ENCODE peak calls at places on chromosomes 11 and 22, in six cellular contexts. Y, F, D, H, A and R are unnamed samples.
A peak's percentile ranks its signal among the peaks of the same experiment; 100 is the strongest.

GRCh38 chr11:14308114-14308896 is 50.7 kb downstream of the RRAS2 start:
- DNase-seq in F (peak; percentile 32), D (peak; percentile 12), A (no peak), Y (peak; percentile 50), H (peak; percentile 48), R (peak; percentile 64)

GRCh38 chr11:86811637-86812321 is 11.4 kb downstream of the PRSS23 start:
- DNase-seq in A (no peak), Y (no peak), F (no peak), H (no peak), D (peak; percentile 76), R (peak; percentile 54)

GRCh38 chr11:60786811-60787567 is 1.9 kb downstream of the MS4A10 start:
- DNase-seq in D (no peak), H (no peak), Y (no peak), A (no peak), F (no peak), R (no peak)

GRCh38 chr22:19105867-19106802 is 16.1 kb downstream of the DGCR2 start:
- DNase-seq in F (peak; percentile 57), A (no peak), D (no peak), Y (no peak), H (peak; percentile 64), R (peak; percentile 51)

GRCh38 chr11:69443968-69444364 is 37.5 kb upstream of the LINC01488 start:
- DNase-seq in H (no peak), D (no peak), A (no peak), F (no peak), Y (no peak), R (no peak)

GRCh38 chr11:133902506-133902905 is 54.3 kb downstream of the IGSF9B start:
- DNase-seq in A (no peak), H (no peak), F (no peak), Y (no peak), D (no peak), R (no peak)

GRCh38 chr22:31124811-31125465 is 2.2 kb downstream of the INPP5J start:
- DNase-seq in H (no peak), A (no peak), D (no peak), F (peak; percentile 68), Y (no peak), R (no peak)

GRCh38 chr11:78698612-78699011 is 123.9 kb upstream of the NARS2 start:
- DNase-seq in A (no peak), Y (no peak), D (no peak), F (no peak), H (no peak), R (no peak)

GRCh38 chr22:37498289-37498909 is 12.2 kb upstream of the MFNG start:
- DNase-seq in A (peak; percentile 15), F (peak; percentile 90), Y (peak; percentile 50), H (peak; percentile 84), D (no peak), R (peak; percentile 92)

GRCh38 chr11:45934580-45935318 is 12.3 kb downstream of the LARGE2 start:
- DNase-seq in F (no peak), H (no peak), Y (no peak), A (no peak), D (no peak), R (no peak)

GRCh38 chr11:18749681-18750319 is 23.8 kb upstream of the IGSF22 start:
- DNase-seq in H (no peak), Y (peak; percentile 25), F (peak; percentile 38), A (no peak), D (no peak), R (peak; percentile 47)

GRCh38 chr11:74142624-74143023 is 28.2 kb downstream of the C2CD3 start:
- DNase-seq in H (no peak), Y (no peak), D (no peak), F (no peak), A (no peak), R (no peak)

GRCh38 chr11:2930705-2931415 is 1.6 kb upstream of the PHLDA2 start:
- DNase-seq in D (peak; percentile 86), H (peak; percentile 77), Y (peak; percentile 68), F (peak; percentile 84), A (peak; percentile 16), R (peak; percentile 94)

GRCh38 chr22:41324818-41325528 is 23.6 kb downstream of the ZC3H7B start:
- DNase-seq in A (no peak), D (no peak), H (no peak), F (no peak), Y (no peak), R (no peak)

GRCh38 chr11:115377882-115378296 is 126.3 kb downstream of the CADM1 start:
- DNase-seq in F (no peak), Y (peak; percentile 91), A (no peak), H (no peak), D (no peak), R (no peak)

GRCh38 chr11:66607126-66607834 is 9.2 kb upstream of the RBM14 start:
- DNase-seq in Y (peak; percentile 82), D (no peak), H (no peak), F (no peak), A (no peak), R (no peak)

GRCh38 chr11:2777871-2778629 is 78.3 kb upstream of the KCNQ1OT1 start:
- DNase-seq in D (no peak), A (no peak), Y (no peak), F (peak; percentile 66), H (peak; percentile 57), R (no peak)

GRCh38 chr11:114304969-114305368 is 8.8 kb downstream of the NNMT start:
- DNase-seq in H (no peak), F (no peak), Y (no peak), D (no peak), A (no peak), R (no peak)

GRCh38 chr11:78189851-78190250 is 1.1 kb downstream of the USP35 start:
- DNase-seq in D (no peak), H (no peak), Y (no peak), A (no peak), F (no peak), R (no peak)

GRCh38 chr11:91850533-91851305 is 373.9 kb upstream of the FAT3 start:
- DNase-seq in H (no peak), F (no peak), Y (no peak), D (no peak), A (no peak), R (peak; percentile 10)

GRCh38 chr22:36285017-36285416 is 32.1 kb downstream of the APOL1 start:
- DNase-seq in A (no peak), H (no peak), F (no peak), D (no peak), Y (no peak), R (no peak)

GRCh38 chr22:41223535-41223934 is 17.2 kb downstream of the CHADL start:
- DNase-seq in F (no peak), D (no peak), A (no peak), H (no peak), Y (peak; percentile 59), R (no peak)

GRCh38 chr22:49119551-49119952 is 708.1 kb downstream of the BRD1 start:
- DNase-seq in A (no peak), F (no peak), Y (no peak), H (no peak), D (no peak), R (no peak)

GRCh38 chr11:7514099-7514725 is 413 bp downstream of the PPFIBP2 start:
- DNase-seq in A (no peak), H (no peak), D (no peak), F (no peak), Y (no peak), R (peak; percentile 38)

GRCh38 chr22:30250713-30251267 is 4.2 kb upstream of the LIF start:
- DNase-seq in F (peak; percentile 55), H (no peak), A (no peak), D (no peak), Y (no peak), R (no peak)

GRCh38 chr22:39431216-39431801 is 25.5 kb upstream of the MGAT3 start:
- DNase-seq in D (no peak), Y (no peak), A (no peak), H (no peak), F (no peak), R (no peak)

GRCh38 chr22:44037519-44038370 is 13.6 kb downstream of the PARVB start:
- DNase-seq in H (no peak), D (peak; percentile 69), F (no peak), A (no peak), Y (no peak), R (no peak)
- H2AFZ ChIP-seq in H (no peak overlapping the region), D (no peak overlapping the region), F (no peak overlapping the region), A (no peak overlapping the region), Y (no peak overlapping the region), R (no peak overlapping the region)

GRCh38 chr11:68353118-68353517 is 40.7 kb downstream of the LRP5 start:
- DNase-seq in F (peak; percentile 26), Y (no peak), D (no peak), A (no peak), H (no peak), R (no peak)

GRCh38 chr11:68354181-68354872 is 41.9 kb downstream of the LRP5 start:
- DNase-seq in A (no peak), H (no peak), D (peak; percentile 80), Y (no peak), F (no peak), R (peak; percentile 46)

GRCh38 chr11:68352591-68352990 is 40.2 kb downstream of the LRP5 start:
- DNase-seq in H (no peak), F (peak; percentile 29), Y (no peak), A (no peak), D (no peak), R (no peak)

GRCh38 chr11:68355471-68355870 is 43.1 kb downstream of the LRP5 start:
- DNase-seq in A (no peak), D (no peak), F (no peak), Y (no peak), H (no peak), R (no peak)

GRCh38 chr11:68353669-68354068 is 41.3 kb downstream of the LRP5 start:
- DNase-seq in A (no peak), H (no peak), D (no peak), F (peak; percentile 29), Y (no peak), R (no peak)
- H3K4me2 ChIP-seq in A (no peak overlapping the region), H (no peak overlapping the region), D (peak overlapping the region; percentile 82), F (peak overlapping the region; percentile 64), Y (no peak overlapping the region), R (no peak overlapping the region)

DNA sequence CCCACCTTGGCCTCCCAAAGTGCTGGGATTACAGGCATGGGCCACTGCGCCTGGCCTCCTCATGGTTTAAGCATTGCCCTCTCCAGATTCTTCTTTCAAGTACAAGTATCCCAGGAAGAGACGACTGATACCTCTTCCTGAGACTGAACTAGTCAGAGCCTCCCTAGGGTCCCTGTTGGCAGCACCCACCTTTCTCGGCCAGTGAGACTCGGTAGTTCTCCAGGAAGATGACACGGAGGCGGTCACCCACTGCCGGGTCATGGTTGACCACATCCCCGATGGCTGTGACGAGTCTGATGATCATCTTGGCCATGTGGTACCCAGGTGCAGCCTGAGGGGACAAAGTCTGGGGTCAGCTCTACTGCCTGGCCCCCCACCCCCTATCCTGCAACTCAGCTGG is 7.2 kb upstream of the RASGRP2 start:
- DNase-seq in Y (no peak), H (no peak), A (no peak), F (no peak), D (no peak), R (no peak)
- TF ChIP-seq REST in Y (no peak), H (no peak), A (no peak), F (no peak), D (no peak), R (no peak)

DNA sequence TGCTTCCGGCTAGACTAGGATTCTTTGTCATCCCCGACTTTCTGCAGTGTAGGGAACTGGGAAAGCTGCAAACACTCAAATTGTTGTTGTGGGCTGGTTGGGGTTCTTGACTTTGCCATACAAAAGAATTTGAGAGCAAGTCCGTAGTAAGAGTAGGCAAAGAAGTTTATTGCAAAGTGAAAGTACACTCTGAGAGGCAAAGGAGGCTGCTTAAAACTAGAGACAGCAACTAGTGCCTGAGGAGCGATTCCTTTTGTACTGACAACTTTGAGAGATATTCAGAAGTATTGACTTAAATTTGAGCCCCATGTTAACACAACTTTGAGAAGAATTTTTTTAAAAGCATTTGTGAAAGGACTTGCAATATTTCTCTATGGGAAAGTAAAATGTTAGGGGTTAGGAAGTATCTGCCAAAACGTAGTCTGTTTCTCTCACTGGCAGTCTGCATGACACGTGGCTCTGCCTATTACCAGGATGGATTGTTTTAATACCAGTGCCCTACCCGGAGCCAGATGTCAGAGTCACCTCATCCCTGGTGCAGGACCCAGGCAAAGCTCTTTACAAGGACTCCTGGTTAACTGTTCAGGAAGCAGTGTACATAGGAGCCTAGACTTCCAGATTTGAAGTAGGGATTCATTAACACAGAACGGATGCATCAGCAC is 85.0 kb upstream of the CLPB start:
- DNase-seq in F (peak; percentile 39), A (no peak), H (no peak), Y (no peak), D (no peak), R (no peak)
- H2AFZ ChIP-seq in F (peak overlapping the region; percentile 45), A (peak overlapping the region; percentile 64), H (peak overlapping the region; percentile 20), Y (peak overlapping the region; percentile 16), D (no peak overlapping the region), R (peak overlapping the region; percentile 12)